ENCODE peak calls at places on chromosome 6, in eight cellular contexts. R, F, M, D, Z, E, A and J are unnamed samples.

GRCh38 chr6:97669191-97669651 is 386.2 kb upstream of the MMS22L start:
- DNase-seq in A (no peak), M (peak), Z (peak), R (no peak), E (no peak), F (no peak), D (no peak), J (no peak)

GRCh38 chr6:15962449-15962764 is 166.5 kb upstream of the MYLIP start:
- DNase-seq in F (no peak), D (no peak), E (peak), Z (peak), A (peak), R (no peak), M (no peak), J (peak)

GRCh38 chr6:127776320-127776719 is 124.5 kb downstream of the THEMIS start:
- DNase-seq in F (no peak), E (no peak), D (no peak), A (no peak), M (no peak), Z (no peak), R (no peak), J (no peak)

GRCh38 chr6:136031982-136032381 is 180.5 kb downstream of the PDE7B start:
- DNase-seq in D (no peak), E (peak), A (peak), Z (peak), R (no peak), M (peak), F (no peak), J (peak)

GRCh38 chr6:145015739-145016558 is 719.4 kb downstream of the EPM2A start:
- DNase-seq in M (no peak), F (no peak), A (no peak), D (no peak), R (no peak), E (peak), Z (peak), J (peak)

GRCh38 chr6:35173068-35174042 is 32.2 kb upstream of the TCP11 start:
- DNase-seq in R (no peak), F (no peak), E (peak), Z (no peak), D (no peak), A (no peak), M (no peak), J (peak)

GRCh38 chr6:113318553-113318952 is 538.6 kb upstream of the MARCKS start:
- DNase-seq in Z (peak), F (no peak), A (no peak), R (no peak), M (no peak), D (no peak), E (no peak), J (no peak)

GRCh38 chr6:89037156-89037900 is 43.2 kb upstream of the PNRC1 start:
- DNase-seq in M (no peak), E (no peak), D (peak), F (no peak), Z (no peak), R (no peak), A (no peak), J (no peak)

GRCh38 chr6:31752739-31753319 is 9.6 kb upstream of the SAPCD1 start:
- DNase-seq in D (no peak), Z (peak), M (no peak), E (peak), R (no peak), A (no peak), F (no peak), J (peak)

GRCh38 chr6:87674286-87674685 is 27.7 kb downstream of the AKIRIN2 start:
- DNase-seq in M (no peak), A (no peak), F (no peak), R (no peak), E (no peak), D (no peak), Z (no peak), J (no peak)

GRCh38 chr6:167415441-167415961 is 90.6 kb downstream of the TTLL2 start:
- DNase-seq in D (no peak), F (no peak), M (no peak), A (no peak), Z (no peak), R (no peak), E (no peak), J (no peak)

GRCh38 chr6:114987281-114987680 is 644.5 kb upstream of the HS3ST5 start:
- DNase-seq in M (no peak), E (no peak), D (no peak), F (no peak), Z (no peak), A (no peak), R (no peak), J (no peak)

GRCh38 chr6:132712366-132712765 is 1.5 kb downstream of the VNN1 start:
- DNase-seq in Z (peak), R (no peak), D (no peak), A (no peak), F (no peak), M (no peak), E (peak), J (peak)

GRCh38 chr6:37354526-37355384 is 972 bp downstream of the RNF8 start:
- DNase-seq in D (peak), M (peak), Z (no peak), F (peak), R (peak), E (peak), A (peak), J (no peak)

GRCh38 chr6:14046476-14047068 is 71.0 kb upstream of the CD83 start:
- DNase-seq in Z (peak), F (no peak), E (peak), M (peak), A (peak), D (peak), R (no peak), J (peak)

GRCh38 chr6:64777941-64778785 is 928.9 kb downstream of the EYS start:
- DNase-seq in D (no peak), F (no peak), R (no peak), Z (peak), A (no peak), M (no peak), E (no peak), J (peak)

GRCh38 chr6:116017546-116018276 is 43.0 kb downstream of the FRK start:
- DNase-seq in R (no peak), D (no peak), M (no peak), E (no peak), A (no peak), Z (no peak), F (no peak), J (no peak)

GRCh38 chr6:22448311-22448711 is 121.1 kb upstream of the HDGFL1 start:
- DNase-seq in F (no peak), E (peak), R (no peak), D (no peak), Z (peak), M (no peak), A (no peak), J (peak)
- TF ChIP-seq CTCF in F (no peak), E (no peak), R (no peak), D (no peak), Z (no peak), M (no peak), A (no peak), J (no peak)

DNA sequence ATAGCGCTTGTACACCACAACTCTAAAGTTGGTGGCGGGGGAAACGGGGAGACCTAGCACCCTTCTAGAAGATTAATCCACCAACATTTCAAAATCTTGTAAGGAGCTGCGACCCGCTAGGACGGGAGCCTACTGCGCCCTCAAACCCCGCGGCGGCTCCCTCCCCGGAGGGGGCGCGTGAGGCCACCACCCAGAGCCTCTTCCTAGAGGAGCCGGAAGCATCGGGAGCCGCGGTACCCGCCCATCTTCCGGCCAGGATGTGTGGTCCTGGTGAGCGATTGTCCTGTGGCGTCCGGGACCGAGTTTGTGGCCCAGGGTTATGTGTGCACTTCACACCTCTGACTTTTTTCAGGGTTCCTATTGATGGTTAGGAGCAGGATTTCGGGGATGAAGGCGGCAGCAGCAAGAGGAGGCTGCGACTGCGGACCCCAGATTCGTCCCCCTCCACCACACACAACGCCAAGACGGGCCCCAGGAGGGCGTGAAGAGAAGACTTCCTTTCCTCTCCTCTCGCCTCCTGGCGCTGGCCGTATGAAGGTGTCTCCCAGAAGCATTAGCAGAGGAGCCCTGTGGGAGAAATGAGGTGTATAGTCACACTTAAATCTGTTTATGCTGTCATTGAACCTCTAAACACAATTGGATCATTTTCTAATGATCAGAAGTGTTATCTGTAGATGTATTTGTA is 10.7 kb downstream of the ZNF165 start:
- DNase-seq in R (no peak), Z (peak), A (no peak), D (no peak), M (no peak), E (peak), F (no peak), J (peak)
- H3K4me3 ChIP-seq in R (no peak), Z (peak), A (no peak), D (peak), M (no peak), E (peak), F (no peak), J (peak)

GRCh38 chr6:143174516-143174915 is 113.8 kb downstream of the AIG1 start:
- DNase-seq in F (no peak), M (no peak), Z (no peak), E (no peak), D (no peak), R (no peak), A (no peak), J (no peak)

GRCh38 chr6:143179096-143179495 is 118.4 kb downstream of the AIG1 start:
- DNase-seq in M (no peak), A (no peak), R (no peak), F (no peak), Z (no peak), E (no peak), D (no peak), J (no peak)

GRCh38 chr6:143174951-143175350 is 114.3 kb downstream of the AIG1 start:
- DNase-seq in Z (no peak), R (no peak), D (no peak), F (no peak), A (no peak), M (no peak), E (no peak), J (no peak)

GRCh38 chr6:143177706-143178105 is 117.0 kb downstream of the AIG1 start:
- DNase-seq in Z (no peak), A (no peak), E (no peak), F (no peak), R (no peak), D (no peak), M (no peak), J (no peak)

GRCh38 chr6:143176090-143177021 is 115.7 kb downstream of the AIG1 start:
- DNase-seq in Z (peak), E (peak), A (no peak), D (no peak), F (no peak), M (no peak), R (no peak), J (peak)
- TF ChIP-seq CTCF in Z (no peak), E (peak), A (peak), D (no peak), F (no peak), M (peak), R (no peak), J (no peak)

DNA sequence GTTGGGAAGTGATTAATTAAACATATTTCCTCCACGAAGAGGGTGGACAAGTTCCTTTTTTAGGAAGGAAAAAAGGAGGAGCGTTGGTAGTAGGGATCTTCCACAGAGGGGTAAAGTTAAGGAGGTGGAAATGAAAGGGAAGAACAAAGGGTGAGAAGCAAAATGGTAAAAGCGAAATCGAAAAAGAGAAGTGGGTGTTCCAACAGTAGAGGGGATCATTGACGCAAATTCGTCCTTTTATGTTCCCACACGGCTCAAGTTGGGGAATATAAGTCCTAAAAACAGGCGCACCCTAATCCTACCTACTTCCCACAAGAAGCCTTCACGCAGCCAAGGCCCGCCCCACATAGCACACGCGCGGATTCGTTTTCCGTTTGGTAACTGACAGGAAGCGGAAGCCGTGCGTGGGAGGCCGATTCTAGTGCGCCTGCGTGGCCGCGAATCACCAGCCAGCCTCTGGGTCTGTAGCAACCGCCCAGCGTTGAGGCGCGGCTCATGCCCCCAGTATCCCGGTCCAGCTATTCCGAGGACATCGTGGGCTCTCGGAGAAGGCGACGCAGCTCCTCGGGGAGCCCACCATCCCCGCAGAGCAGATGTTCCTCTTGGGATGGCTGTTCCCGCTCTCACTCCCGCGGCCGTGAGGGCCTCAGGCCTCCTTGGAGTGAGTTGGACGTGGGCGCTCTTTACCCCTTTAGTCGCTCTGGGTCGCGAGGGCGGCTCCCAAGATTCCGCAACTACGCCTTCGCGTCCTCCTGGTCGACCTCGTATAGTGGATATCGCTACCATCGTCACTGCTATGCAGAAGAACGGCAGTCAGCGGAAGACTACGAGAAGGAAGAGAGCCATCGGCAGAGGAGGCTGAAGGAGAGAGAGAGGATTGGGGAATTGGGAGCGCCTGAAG is at the start of gene NKAPL:
- DNase-seq in Z (peak), R (peak), F (peak), A (no peak), D (peak), M (no peak), E (peak), J (peak)
- H3K4me3 ChIP-seq in Z (peak), R (peak), F (peak), A (no peak), D (peak), M (no peak), E (peak), J (peak)

DNA sequence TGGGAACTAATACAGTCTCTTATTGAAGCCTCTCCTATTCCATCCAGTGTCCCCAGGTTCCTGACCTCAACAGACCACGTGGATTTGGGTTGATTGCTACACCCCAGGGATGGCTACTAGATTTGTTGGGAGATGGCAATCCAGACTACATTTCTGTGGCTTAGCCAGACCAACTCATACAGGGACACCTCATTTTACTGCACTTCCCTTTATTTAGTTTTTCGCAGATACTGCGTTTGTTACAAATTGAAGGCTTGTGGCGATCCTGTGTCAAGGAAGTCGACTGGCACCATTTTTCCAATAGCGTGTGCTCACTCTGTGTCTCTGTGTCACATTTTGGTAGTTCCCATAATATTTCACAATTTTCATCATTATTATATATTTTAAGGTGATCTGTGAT is 10.3 kb upstream of the MTRF1L start:
- DNase-seq in Z (no peak), A (no peak), D (no peak), R (no peak), E (no peak), M (no peak), F (no peak), J (no peak)
- TF ChIP-seq CTCF in Z (no peak), A (no peak), D (no peak), R (no peak), E (no peak), M (no peak), F (no peak), J (no peak)

DNA sequence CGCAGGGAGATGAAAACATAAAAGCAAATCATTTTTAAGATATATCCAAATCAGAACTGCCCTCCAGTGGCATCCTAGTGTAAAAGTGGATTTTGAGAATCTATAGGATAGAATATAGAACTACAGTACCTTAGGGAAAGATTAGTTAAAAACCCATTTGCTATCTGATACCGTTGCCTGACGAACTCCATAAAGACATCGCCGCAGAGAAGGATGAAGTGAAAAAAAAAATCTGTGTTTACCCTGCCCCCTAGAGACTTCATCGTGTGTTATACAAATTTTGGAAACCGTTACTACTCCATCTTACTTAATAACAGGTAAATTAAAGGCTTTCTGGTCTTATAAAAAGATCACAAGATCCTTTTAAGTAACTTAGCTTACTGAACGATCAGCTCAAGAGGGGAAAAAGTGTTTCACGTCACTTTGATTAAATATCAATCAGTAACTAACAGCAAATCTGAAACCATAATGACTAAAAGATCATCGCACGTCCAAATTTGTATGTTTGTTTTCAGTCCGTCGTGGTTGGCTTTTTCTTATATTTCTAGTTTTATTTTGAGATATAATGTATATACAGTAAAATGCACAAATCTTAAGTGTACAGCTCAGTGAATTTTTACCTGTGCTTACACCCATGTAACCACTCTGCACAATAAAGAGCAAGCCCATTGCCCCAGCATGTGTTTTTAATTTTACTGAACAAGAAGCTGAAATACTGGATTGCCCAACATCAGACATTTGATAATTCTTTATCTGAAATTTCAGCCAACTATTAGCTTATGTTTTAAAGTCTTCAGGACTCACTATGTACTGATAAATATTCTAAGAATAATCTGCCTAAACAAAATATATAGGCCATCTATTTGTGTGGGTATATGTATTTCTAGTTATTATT is 879 bp upstream of the MCM3 start:
- DNase-seq in R (no peak), E (peak), A (peak), Z (peak), D (no peak), M (peak), F (no peak), J (peak)
- H3K4me3 ChIP-seq in R (peak), E (peak), A (peak), Z (peak), D (peak), M (peak), F (peak), J (peak)

GRCh38 chr6:109706513-109706912 is 15.4 kb downstream of the FIG4 start:
- DNase-seq in F (no peak), A (no peak), M (no peak), D (no peak), Z (no peak), E (no peak), R (no peak), J (no peak)
- TF ChIP-seq CTCF in F (no peak), A (no peak), M (no peak), D (no peak), Z (no peak), E (no peak), R (no peak), J (no peak)

GRCh38 chr6:122996797-122997520 is 924 bp downstream of the CLVS2 start:
- DNase-seq in E (no peak), R (no peak), Z (no peak), A (no peak), M (no peak), F (no peak), D (no peak), J (no peak)
- H3K4me3 ChIP-seq in E (peak), R (no peak), Z (no peak), A (no peak), M (peak), F (no peak), D (no peak), J (no peak)